ENCODE peak calls at places on chromosome 13, in eight cellular contexts. R, E, Z, B, X, Q, D and F are unnamed samples.

GRCh38 chr13:114142640-114143490 is 10.4 kb upstream of the RASA3 start:
- DNase-seq in R (no peak), E (no peak), Z (no peak), B (peak), X (no peak), Q (no peak), D (no peak), F (no peak)

GRCh38 chr13:80171096-80171495 is 169.8 kb downstream of the SPRY2 start:
- DNase-seq in R (no peak), E (no peak), Z (no peak), B (no peak), X (no peak), Q (peak), D (no peak), F (no peak)

GRCh38 chr13:62747629-62748028 is 1332.0 kb upstream of the PCDH20 start:
- DNase-seq in R (no peak), E (no peak), Z (no peak), B (no peak), X (no peak), Q (no peak), D (no peak), F (no peak)

GRCh38 chr13:100674363-100674847 is at the start of gene TMTC4:
- DNase-seq in R (no peak), E (no peak), Z (no peak), B (no peak), X (peak), Q (no peak), D (no peak), F (no peak)

GRCh38 chr13:71460179-71460578 is 406.8 kb downstream of the DACH1 start:
- DNase-seq in R (no peak), E (peak), Z (no peak), B (no peak), X (no peak), Q (peak), D (no peak), F (no peak)

GRCh38 chr13:97119899-97120745 is 102.0 kb upstream of the MBNL2 start:
- DNase-seq in R (no peak), E (no peak), Z (no peak), B (no peak), X (no peak), Q (peak), D (no peak), F (no peak)

GRCh38 chr13:111625526-111626315 is 305.3 kb downstream of the TEX29 start:
- DNase-seq in R (no peak), E (no peak), Z (no peak), B (no peak), X (no peak), Q (no peak), D (no peak), F (no peak)

GRCh38 chr13:71483733-71484132 is 383.3 kb downstream of the DACH1 start:
- DNase-seq in R (no peak), E (no peak), Z (no peak), B (no peak), X (no peak), Q (no peak), D (no peak), F (no peak)

GRCh38 chr13:63408227-63409202 is 1992.9 kb upstream of the PCDH20 start:
- DNase-seq in R (no peak), E (peak), Z (no peak), B (no peak), X (no peak), Q (no peak), D (peak), F (no peak)

GRCh38 chr13:69324109-69324886 is 783.3 kb upstream of the ATXN8OS start:
- DNase-seq in R (no peak), E (no peak), Z (no peak), B (no peak), X (no peak), Q (no peak), D (no peak), F (no peak)

GRCh38 chr13:92487238-92487637 is 739.4 kb upstream of the GPC6 start:
- DNase-seq in R (no peak), E (no peak), Z (no peak), B (no peak), X (no peak), Q (no peak), D (no peak), F (no peak)